ENCODE peak calls at places on chromosomes 12 and 14, in four cellular contexts. One of them, this sample, is unnamed.

GRCh38 chr14:92652413-92653151 is 95.8 kb downstream of the LGMN start:
- DNase-seq in A549: no peak
- DNase-seq in endothelial cell of umbilical vein: no peak
- DNase-seq in GM12878: no peak
- DNase-seq in this sample: no peak

GRCh38 chr14:104035300-104035699 is 50.2 kb upstream of the ASPG start:
- DNase-seq in A549: no peak
- DNase-seq in endothelial cell of umbilical vein: no peak
- DNase-seq in GM12878: no peak
- DNase-seq in this sample: no peak

GRCh38 chr12:58247633-58248032 is 306.3 kb downstream of the ATP23 start:
- DNase-seq in A549: no peak
- DNase-seq in endothelial cell of umbilical vein: no peak
- DNase-seq in GM12878: no peak
- DNase-seq in this sample: no peak

GRCh38 chr12:25424186-25424854 is 128.8 kb downstream of the LMNTD1 start:
- DNase-seq in A549: no peak
- DNase-seq in endothelial cell of umbilical vein: no peak
- DNase-seq in GM12878: no peak
- DNase-seq in this sample: no peak

GRCh38 chr14:33930464-33930863 is 20.4 kb downstream of the EGLN3 start:
- DNase-seq in A549: no peak
- DNase-seq in endothelial cell of umbilical vein: no peak
- DNase-seq in GM12878: no peak
- DNase-seq in this sample: no peak

GRCh38 chr14:57519051-57519450 is 25.4 kb upstream of the CCDC198 start:
- DNase-seq in A549: no peak
- DNase-seq in endothelial cell of umbilical vein: no peak
- DNase-seq in GM12878: no peak
- DNase-seq in this sample: no peak

GRCh38 chr12:124938606-124939427 is 24.4 kb upstream of the UBC start:
- DNase-seq in A549: no peak
- DNase-seq in endothelial cell of umbilical vein: peak
- DNase-seq in GM12878: peak
- DNase-seq in this sample: no peak

GRCh38 chr12:2479866-2480510 is 314.8 kb upstream of the FKBP4 start:
- DNase-seq in A549: no peak
- DNase-seq in endothelial cell of umbilical vein: peak
- DNase-seq in GM12878: no peak
- DNase-seq in this sample: no peak

GRCh38 chr12:51067771-51068170 is 15.6 kb downstream of the CSRNP2 start:
- DNase-seq in A549: no peak
- DNase-seq in endothelial cell of umbilical vein: no peak
- DNase-seq in GM12878: no peak
- DNase-seq in this sample: no peak

GRCh38 chr12:129903956-129904769 is at the start of gene TMEM132D:
- DNase-seq in A549: no peak
- DNase-seq in endothelial cell of umbilical vein: no peak
- DNase-seq in GM12878: no peak
- DNase-seq in this sample: no peak

GRCh38 chr14:70268760-70269159 is 80.0 kb upstream of the SLC8A3 start:
- DNase-seq in A549: no peak
- DNase-seq in endothelial cell of umbilical vein: no peak
- DNase-seq in GM12878: no peak
- DNase-seq in this sample: no peak

GRCh38 chr14:41558527-41558926 is 48.1 kb upstream of the LRFN5 start:
- DNase-seq in A549: no peak
- DNase-seq in endothelial cell of umbilical vein: no peak
- DNase-seq in GM12878: no peak
- DNase-seq in this sample: no peak

GRCh38 chr12:26080911-26081310 is 43.9 kb downstream of the BHLHE41 start:
- DNase-seq in A549: no peak
- DNase-seq in endothelial cell of umbilical vein: no peak
- DNase-seq in GM12878: no peak
- DNase-seq in this sample: peak

GRCh38 chr14:102479777-102480176 is 29.8 kb downstream of the ANKRD9 start:
- DNase-seq in A549: no peak
- DNase-seq in endothelial cell of umbilical vein: no peak
- DNase-seq in GM12878: no peak
- DNase-seq in this sample: no peak

GRCh38 chr12:45121224-45121623 is 70.3 kb upstream of the DBX2 start:
- DNase-seq in A549: no peak
- DNase-seq in endothelial cell of umbilical vein: no peak
- DNase-seq in GM12878: no peak
- DNase-seq in this sample: no peak

GRCh38 chr12:106110626-106111300 is 28.0 kb downstream of the NUAK1 start:
- DNase-seq in A549: no peak
- DNase-seq in endothelial cell of umbilical vein: no peak
- DNase-seq in GM12878: no peak
- DNase-seq in this sample: no peak

GRCh38 chr14:103127861-103128598 is 4.8 kb downstream of the TNFAIP2 start:
- DNase-seq in A549: no peak
- DNase-seq in endothelial cell of umbilical vein: no peak
- DNase-seq in GM12878: no peak
- DNase-seq in this sample: no peak

DNA sequence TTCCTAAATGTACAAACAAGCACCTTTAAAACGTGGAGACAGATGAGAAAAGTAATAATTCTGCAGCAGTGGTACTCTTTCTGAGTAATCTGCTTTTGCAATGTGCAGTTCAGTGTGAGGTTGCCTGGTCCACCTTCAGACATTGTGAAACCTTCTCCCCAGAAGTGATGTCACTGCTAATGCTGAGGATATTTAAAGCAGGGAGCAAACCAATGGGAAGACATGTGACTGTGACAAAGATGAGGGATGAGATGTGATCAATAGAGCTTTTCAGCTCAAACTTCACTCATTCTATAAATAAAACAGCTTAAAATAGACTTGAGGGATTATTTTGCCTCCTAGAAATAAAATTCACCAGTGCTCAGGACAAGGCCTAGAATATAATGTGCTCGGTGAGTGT is 9.2 kb downstream of the SLC7A8 start:
- DNase-seq in A549: no peak
- DNase-seq in endothelial cell of umbilical vein: no peak
- DNase-seq in GM12878: no peak
- DNase-seq in this sample: peak
- TF ChIP-seq MYC in A549: no peak
- TF ChIP-seq MYC in endothelial cell of umbilical vein: no peak
- TF ChIP-seq MYC in GM12878: no peak
- TF ChIP-seq MYC in this sample: no peak

GRCh38 chr12:114013601-114014345 is 47.6 kb upstream of the RBM19 start:
- DNase-seq in A549: no peak
- DNase-seq in endothelial cell of umbilical vein: no peak
- DNase-seq in GM12878: no peak
- DNase-seq in this sample: peak
- TF ChIP-seq CTCF in A549: peak
- TF ChIP-seq CTCF in endothelial cell of umbilical vein: no peak
- TF ChIP-seq CTCF in GM12878: peak
- TF ChIP-seq CTCF in this sample: peak

GRCh38 chr12:56197921-56198635 is 8.8 kb upstream of the SMARCC2 start:
- DNase-seq in A549: no peak
- DNase-seq in endothelial cell of umbilical vein: peak
- DNase-seq in GM12878: no peak
- DNase-seq in this sample: no peak

GRCh38 chr12:56204275-56204674 is 15.0 kb upstream of the SMARCC2 start:
- DNase-seq in A549: no peak
- DNase-seq in endothelial cell of umbilical vein: no peak
- DNase-seq in GM12878: no peak
- DNase-seq in this sample: no peak

GRCh38 chr12:56202838-56203237 is 13.6 kb upstream of the SMARCC2 start:
- DNase-seq in A549: no peak
- DNase-seq in endothelial cell of umbilical vein: no peak
- DNase-seq in GM12878: no peak
- DNase-seq in this sample: no peak

GRCh38 chr12:56202366-56202765 is 13.1 kb upstream of the SMARCC2 start:
- DNase-seq in A549: no peak
- DNase-seq in endothelial cell of umbilical vein: peak
- DNase-seq in GM12878: no peak
- DNase-seq in this sample: peak

GRCh38 chr12:56198836-56199235 is 9.6 kb upstream of the SMARCC2 start:
- DNase-seq in A549: no peak
- DNase-seq in endothelial cell of umbilical vein: peak
- DNase-seq in GM12878: no peak
- DNase-seq in this sample: no peak
- H3K4me3 ChIP-seq in A549: no peak
- H3K4me3 ChIP-seq in endothelial cell of umbilical vein: no peak
- H3K4me3 ChIP-seq in GM12878: no peak
- H3K4me3 ChIP-seq in this sample: no peak

DNA sequence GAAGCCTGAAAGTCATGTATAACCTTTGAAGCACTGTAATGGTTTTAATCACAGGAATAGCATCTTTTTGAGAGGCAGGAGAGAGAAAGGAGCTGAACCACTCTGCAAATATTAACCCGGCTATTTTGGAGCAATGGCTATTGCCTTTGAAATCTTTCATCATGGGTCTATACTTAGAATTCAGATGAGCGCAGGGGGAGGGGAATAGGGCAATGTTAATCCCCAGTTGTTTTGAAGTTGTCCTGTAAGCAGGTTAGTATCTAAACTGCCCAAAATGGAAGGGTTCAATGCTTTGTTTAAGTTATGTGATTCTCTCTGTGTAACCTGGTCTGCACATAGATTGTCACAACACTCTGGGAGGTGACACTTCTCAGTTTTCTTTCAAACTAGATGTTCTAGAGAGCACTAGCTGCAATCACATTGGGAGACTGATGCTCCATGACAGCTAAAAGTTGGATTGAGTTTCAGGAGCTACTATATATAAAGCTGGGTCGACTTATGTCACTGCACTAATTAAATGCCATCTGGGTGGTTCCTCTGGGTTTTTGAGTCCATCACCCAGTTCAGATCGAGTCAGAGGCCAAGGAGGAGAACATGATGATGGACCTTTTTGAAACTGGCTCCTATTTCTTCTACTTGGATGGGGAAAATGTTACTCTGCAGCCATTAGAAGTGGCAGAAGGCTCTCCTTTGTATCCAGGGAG is at the start of gene MYF6:
- DNase-seq in A549: no peak
- DNase-seq in endothelial cell of umbilical vein: no peak
- DNase-seq in GM12878: no peak
- DNase-seq in this sample: no peak
- TF ChIP-seq MYC in A549: no peak
- TF ChIP-seq MYC in endothelial cell of umbilical vein: no peak
- TF ChIP-seq MYC in GM12878: no peak
- TF ChIP-seq MYC in this sample: no peak

GRCh38 chr14:98171654-98172053 is 1100.3 kb downstream of the BCL11B start:
- DNase-seq in A549: no peak
- DNase-seq in endothelial cell of umbilical vein: no peak
- DNase-seq in GM12878: no peak
- DNase-seq in this sample: no peak
- TF ChIP-seq CTCF in A549: no peak
- TF ChIP-seq CTCF in endothelial cell of umbilical vein: no peak
- TF ChIP-seq CTCF in GM12878: no peak
- TF ChIP-seq CTCF in this sample: no peak

GRCh38 chr14:96038920-96039632 is at the start of gene C14orf132:
- DNase-seq in A549: peak
- DNase-seq in endothelial cell of umbilical vein: peak
- DNase-seq in GM12878: no peak
- DNase-seq in this sample: no peak

GRCh38 chr14:96037891-96038557 is 1.1 kb upstream of the C14orf132 start:
- DNase-seq in A549: peak
- DNase-seq in endothelial cell of umbilical vein: no peak
- DNase-seq in GM12878: no peak
- DNase-seq in this sample: no peak

GRCh38 chr14:96040836-96041371 is 1.7 kb downstream of the C14orf132 start:
- DNase-seq in A549: no peak
- DNase-seq in endothelial cell of umbilical vein: no peak
- DNase-seq in GM12878: no peak
- DNase-seq in this sample: no peak

GRCh38 chr14:96038558-96038919 is 623 bp upstream of the C14orf132 start:
- DNase-seq in A549: no peak
- DNase-seq in endothelial cell of umbilical vein: peak
- DNase-seq in GM12878: no peak
- DNase-seq in this sample: no peak

DNA sequence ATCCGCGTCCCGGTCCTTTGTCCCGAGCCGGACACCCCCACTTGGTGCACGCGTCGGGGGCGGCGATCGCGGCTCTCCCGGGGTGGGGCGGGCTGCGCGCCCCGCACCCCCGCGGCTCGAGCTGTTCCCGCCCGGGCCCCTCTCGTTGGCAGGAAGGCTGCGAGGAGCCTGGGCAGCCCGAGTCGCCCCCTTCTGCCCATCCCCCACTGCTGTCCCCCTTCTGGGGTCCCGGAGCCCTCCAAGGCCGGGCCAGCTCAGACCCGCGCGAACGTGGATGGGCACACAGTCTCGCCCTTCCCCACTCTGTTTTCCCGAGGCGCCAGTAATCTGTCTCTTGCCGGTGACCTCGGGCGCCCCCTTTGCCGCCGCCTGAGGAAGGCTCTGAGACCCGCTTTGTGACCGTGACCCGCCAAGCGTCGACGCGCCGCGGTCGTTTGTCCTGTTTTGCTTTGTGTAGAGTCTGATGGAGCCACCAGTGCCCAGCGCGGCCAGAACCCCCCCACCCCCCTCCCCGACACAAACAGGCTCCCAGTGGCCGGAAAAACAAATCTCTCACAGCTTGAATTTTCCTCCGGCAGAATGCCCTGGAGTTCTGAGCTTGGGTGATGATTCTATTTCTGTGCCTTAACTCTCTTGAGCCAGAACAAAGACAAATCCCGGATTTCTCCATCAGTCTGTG is 610 bp downstream of the C14orf132 start:
- DNase-seq in A549: peak
- DNase-seq in endothelial cell of umbilical vein: peak
- DNase-seq in GM12878: no peak
- DNase-seq in this sample: no peak
- H3K4me3 ChIP-seq in A549: peak
- H3K4me3 ChIP-seq in endothelial cell of umbilical vein: peak
- H3K4me3 ChIP-seq in GM12878: no peak
- H3K4me3 ChIP-seq in this sample: no peak